ENCODE peak calls at places on chromosomes 16 and 17, in four cellular contexts. One of them, this sample, is unnamed. For H3K4me1, the result is how much of the 10 kb centered on the place peaks cover.

GRCh38 chr16:29192329-29193247 is 207.7 kb downstream of the LAT start:
- DNase-seq in GM23248: no peak
- DNase-seq in neural progenitor cell: no peak
- DNase-seq in IMR-90: no peak
- DNase-seq in this sample: no peak

GRCh38 chr17:5897320-5897911 is 172.8 kb upstream of the WSCD1 start:
- DNase-seq in IMR-90: no peak
- DNase-seq in neural progenitor cell: peak
- DNase-seq in GM23248: no peak
- DNase-seq in this sample: no peak

GRCh38 chr17:11144358-11145233 is 96.4 kb upstream of the SHISA6 start:
- DNase-seq in IMR-90: no peak
- DNase-seq in GM23248: peak
- DNase-seq in neural progenitor cell: peak
- DNase-seq in this sample: peak

GRCh38 chr17:42279776-42280630 is 3.8 kb upstream of the STAT5B start:
- DNase-seq in GM23248: no peak
- DNase-seq in IMR-90: no peak
- DNase-seq in neural progenitor cell: no peak
- DNase-seq in this sample: no peak

GRCh38 chr17:42675984-42676423 is 790 bp downstream of the PLEKHH3 start:
- DNase-seq in IMR-90: peak
- DNase-seq in GM23248: peak
- DNase-seq in neural progenitor cell: no peak
- DNase-seq in this sample: peak

GRCh38 chr16:11354733-11355574 is 9.7 kb downstream of the RMI2 start:
- DNase-seq in neural progenitor cell: no peak
- DNase-seq in IMR-90: peak
- DNase-seq in GM23248: no peak
- DNase-seq in this sample: peak

GRCh38 chr17:9206989-9207317 is 185.6 kb downstream of the NTN1 start:
- DNase-seq in neural progenitor cell: no peak
- DNase-seq in IMR-90: no peak
- DNase-seq in GM23248: no peak
- DNase-seq in this sample: no peak

GRCh38 chr17:4786111-4786491 is at the start of gene VMO1:
- DNase-seq in GM23248: peak
- DNase-seq in neural progenitor cell: peak
- DNase-seq in IMR-90: no peak
- DNase-seq in this sample: peak

GRCh38 chr17:64063088-64063487 is 42.7 kb upstream of the ICAM2 start:
- DNase-seq in GM23248: no peak
- DNase-seq in neural progenitor cell: no peak
- DNase-seq in IMR-90: no peak
- DNase-seq in this sample: no peak

GRCh38 chr16:84354306-84354705 is 14.0 kb upstream of the ATP2C2 start:
- DNase-seq in neural progenitor cell: no peak
- DNase-seq in GM23248: no peak
- DNase-seq in IMR-90: no peak
- DNase-seq in this sample: no peak

GRCh38 chr17:30571921-30572320 is 94.7 kb downstream of the GOSR1 start:
- DNase-seq in IMR-90: no peak
- DNase-seq in GM23248: no peak
- DNase-seq in neural progenitor cell: no peak
- DNase-seq in this sample: no peak

GRCh38 chr17:44108440-44109311 is 14.8 kb downstream of the HDAC5 start:
- DNase-seq in neural progenitor cell: no peak
- DNase-seq in GM23248: peak
- DNase-seq in IMR-90: peak
- DNase-seq in this sample: peak

GRCh38 chr17:20999044-20999573 is 43.7 kb downstream of the USP22 start:
- DNase-seq in GM23248: peak
- DNase-seq in IMR-90: no peak
- DNase-seq in neural progenitor cell: no peak
- DNase-seq in this sample: no peak

GRCh38 chr16:2208308-2208707 is 2.4 kb downstream of the BRICD5 start:
- DNase-seq in IMR-90: no peak
- DNase-seq in neural progenitor cell: no peak
- DNase-seq in GM23248: no peak
- DNase-seq in this sample: no peak

GRCh38 chr17:76700290-76700626 is 10.5 kb downstream of the MXRA7 start:
- DNase-seq in neural progenitor cell: no peak
- DNase-seq in GM23248: peak
- DNase-seq in IMR-90: no peak
- DNase-seq in this sample: no peak
- H3K4me1 ChIP-seq in neural progenitor cell: under half
- H3K4me1 ChIP-seq in GM23248: half or more
- H3K4me1 ChIP-seq in IMR-90: under half
- H3K4me1 ChIP-seq in this sample: half or more

DNA sequence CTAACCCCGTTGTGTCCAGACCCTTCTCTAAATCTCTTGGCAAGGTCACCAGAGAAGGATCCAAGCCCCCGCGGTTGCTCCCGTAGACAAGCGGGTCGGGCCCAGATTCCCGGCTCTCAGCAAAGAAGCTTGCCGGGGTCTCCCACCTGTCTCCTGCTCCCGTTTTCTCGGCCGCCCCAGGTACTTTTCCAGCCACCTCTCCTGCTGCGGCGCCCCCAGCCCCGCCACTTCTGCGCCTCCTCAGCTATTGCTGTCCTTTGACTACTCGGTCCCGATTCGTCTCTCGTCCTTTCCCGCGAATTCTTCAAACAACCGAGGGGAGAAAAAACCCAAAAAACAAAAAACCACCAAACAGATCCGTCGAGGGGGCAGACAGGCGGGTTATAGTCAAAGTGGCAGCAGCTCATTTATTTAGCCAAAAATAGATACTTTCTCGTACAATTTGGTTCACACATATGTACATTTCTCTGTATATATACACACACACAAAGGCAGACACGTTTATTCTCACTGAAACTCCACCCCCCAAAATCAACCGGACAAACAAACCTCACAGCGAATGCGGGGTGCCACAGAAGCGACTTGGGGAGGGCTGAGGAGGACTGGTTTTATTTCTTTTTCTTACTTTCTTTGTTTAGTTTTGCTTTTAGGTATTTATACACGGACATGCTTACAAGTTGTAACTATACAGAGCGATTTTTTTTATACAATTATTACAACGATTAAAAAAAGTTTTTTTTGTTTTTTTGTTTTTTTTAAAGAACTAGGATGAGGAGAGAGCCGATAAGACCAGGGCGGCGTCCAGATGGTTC is 3.5 kb downstream of the IRX3 start:
- DNase-seq in neural progenitor cell: peak
- DNase-seq in GM23248: no peak
- DNase-seq in IMR-90: no peak
- DNase-seq in this sample: no peak
- H3K4me3 ChIP-seq in neural progenitor cell: peak
- H3K4me3 ChIP-seq in GM23248: peak
- H3K4me3 ChIP-seq in IMR-90: no peak
- H3K4me3 ChIP-seq in this sample: peak

DNA sequence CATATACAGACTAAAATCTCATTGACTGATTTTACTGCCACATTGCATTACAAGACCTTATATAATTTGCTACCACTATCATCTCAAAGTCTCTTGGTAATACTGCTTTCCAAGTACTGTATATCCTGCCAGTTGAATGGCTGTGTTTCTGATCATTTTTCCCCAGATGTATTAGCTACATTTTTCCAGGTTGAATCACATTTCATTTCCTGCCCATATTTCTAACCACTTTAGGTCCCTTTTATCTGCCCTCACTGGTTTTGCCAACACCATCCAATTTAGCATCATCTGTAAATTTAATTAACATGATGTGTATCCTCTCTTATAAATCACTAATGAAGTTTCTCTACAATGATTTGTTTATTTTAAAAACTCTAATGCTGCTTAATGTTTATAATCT is 365.7 kb upstream of the PMFBP1 start:
- DNase-seq in GM23248: peak
- DNase-seq in IMR-90: peak
- DNase-seq in neural progenitor cell: no peak
- DNase-seq in this sample: peak
- H3K9ac ChIP-seq in GM23248: no peak
- H3K9ac ChIP-seq in IMR-90: no peak
- H3K9ac ChIP-seq in neural progenitor cell: no peak
- H3K9ac ChIP-seq in this sample: no peak

DNA sequence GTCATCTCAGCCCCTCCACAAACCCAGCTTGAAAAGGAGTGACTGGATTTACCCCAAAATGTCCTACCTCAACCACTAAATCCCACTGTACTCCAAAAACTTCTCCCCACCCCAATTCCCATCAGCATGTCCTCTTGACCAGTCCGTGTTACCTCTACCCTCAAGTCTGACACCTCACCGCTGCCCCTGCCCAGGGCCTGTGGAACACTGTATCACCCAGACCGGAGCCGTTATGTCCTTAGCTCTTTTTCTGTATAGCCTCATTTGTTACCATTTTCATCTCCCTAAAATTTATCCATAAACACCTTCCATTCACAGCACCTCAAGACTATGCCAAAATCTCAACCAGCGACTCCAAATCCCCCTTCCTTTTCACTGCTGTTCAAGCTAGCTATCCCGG is 2.4 kb downstream of the PHF23 start:
- DNase-seq in IMR-90: no peak
- DNase-seq in GM23248: no peak
- DNase-seq in neural progenitor cell: no peak
- DNase-seq in this sample: no peak
- H3K4me1 ChIP-seq in IMR-90: under half
- H3K4me1 ChIP-seq in GM23248: under half
- H3K4me1 ChIP-seq in neural progenitor cell: under half
- H3K4me1 ChIP-seq in this sample: half or more

GRCh38 chr17:83124871-83125514 is 45.6 kb downstream of the METRNL start:
- DNase-seq in GM23248: no peak
- DNase-seq in neural progenitor cell: no peak
- DNase-seq in IMR-90: no peak
- DNase-seq in this sample: no peak
- H3K4me3 ChIP-seq in GM23248: no peak
- H3K4me3 ChIP-seq in neural progenitor cell: no peak
- H3K4me3 ChIP-seq in IMR-90: no peak
- H3K4me3 ChIP-seq in this sample: no peak

DNA sequence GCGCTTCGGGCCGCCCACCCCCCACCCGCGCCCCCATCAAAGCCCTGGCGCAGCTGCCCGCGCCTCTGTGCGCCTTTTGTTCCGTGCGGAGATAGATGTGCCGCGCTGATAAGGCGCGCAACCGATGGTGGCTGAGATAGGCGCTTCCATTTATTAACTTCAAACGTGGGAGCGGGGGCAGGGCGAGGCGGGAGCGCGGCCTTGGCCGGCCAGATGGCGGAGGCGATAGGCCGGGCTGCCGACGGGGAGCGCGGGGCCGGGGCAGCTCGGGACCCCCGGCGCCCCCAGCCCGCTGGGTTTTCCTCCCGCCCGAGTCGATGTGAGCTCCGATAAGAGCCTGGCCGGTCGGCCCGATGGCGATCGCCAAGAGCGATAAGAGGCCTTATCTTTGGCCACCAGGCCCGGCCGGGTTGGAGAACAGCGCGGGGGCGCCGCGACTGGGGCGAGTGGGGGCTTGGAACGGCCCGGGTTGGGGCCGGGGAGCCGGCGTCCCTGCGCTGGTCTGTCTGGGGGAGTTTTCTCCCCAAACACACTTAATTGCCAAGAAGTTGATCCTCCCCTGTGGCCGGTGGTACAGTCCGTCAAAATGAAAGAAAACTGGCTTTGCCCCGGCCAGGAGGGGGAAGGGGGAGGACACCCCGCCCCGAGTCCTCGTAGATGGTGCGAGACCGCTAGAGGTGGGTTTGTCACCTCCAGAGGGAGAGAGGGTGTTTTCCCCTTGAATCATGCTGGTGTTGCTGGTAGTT is 2.7 kb downstream of the ZFPM1 start:
- DNase-seq in IMR-90: peak
- DNase-seq in GM23248: peak
- DNase-seq in neural progenitor cell: peak
- DNase-seq in this sample: peak
- H3K9ac ChIP-seq in IMR-90: no peak
- H3K9ac ChIP-seq in GM23248: peak
- H3K9ac ChIP-seq in neural progenitor cell: no peak
- H3K9ac ChIP-seq in this sample: peak

GRCh38 chr16:67249178-67249759 is 490 bp downstream of the SLC9A5 start:
- DNase-seq in neural progenitor cell: no peak
- DNase-seq in IMR-90: no peak
- DNase-seq in GM23248: peak
- DNase-seq in this sample: no peak

GRCh38 chr16:67246081-67246944 is 968 bp downstream of the FHOD1 start:
- DNase-seq in neural progenitor cell: peak
- DNase-seq in IMR-90: peak
- DNase-seq in GM23248: peak
- DNase-seq in this sample: peak

GRCh38 chr16:67248401-67249177 is at the start of gene SLC9A5:
- DNase-seq in neural progenitor cell: peak
- DNase-seq in GM23248: peak
- DNase-seq in IMR-90: no peak
- DNase-seq in this sample: peak

GRCh38 chr16:67246945-67247697 is at the start of gene FHOD1:
- DNase-seq in neural progenitor cell: peak
- DNase-seq in IMR-90: peak
- DNase-seq in GM23248: peak
- DNase-seq in this sample: peak

GRCh38 chr16:67247698-67248400 is 568 bp upstream of the FHOD1 start:
- DNase-seq in GM23248: no peak
- DNase-seq in neural progenitor cell: no peak
- DNase-seq in IMR-90: no peak
- DNase-seq in this sample: no peak
- H3K4me1 ChIP-seq in GM23248: under half
- H3K4me1 ChIP-seq in neural progenitor cell: under half
- H3K4me1 ChIP-seq in IMR-90: under half
- H3K4me1 ChIP-seq in this sample: half or more

This sample was measured in adipocyte.